ENCODE peak calls at places on chromosomes 2 and 18, in nine cellular contexts. One of them, this sample, is unnamed. For H3K36me3 and H3K27me3, the result is how much of the 10 kb centered on the place peaks cover.

GRCh38 chr18:43525149-43525548 is 247.9 kb upstream of the SYT4 start:
- DNase-seq in heart right ventricle: peak
- DNase-seq in upper lobe of right lung: no peak
- DNase-seq in astrocyte: no peak
- DNase-seq in Peyer's patch: no peak
- DNase-seq in CD8-positive, alpha-beta T cell: no peak
- DNase-seq in body of pancreas: peak
- DNase-seq in heart left ventricle: no peak
- DNase-seq in tibial nerve: no peak
- DNase-seq in this sample: no peak

GRCh38 chr2:212644195-212644837 is 105.7 kb upstream of the ERBB4 start:
- DNase-seq in heart right ventricle: no peak
- DNase-seq in upper lobe of right lung: no peak
- DNase-seq in astrocyte: no peak
- DNase-seq in Peyer's patch: no peak
- DNase-seq in CD8-positive, alpha-beta T cell: no peak
- DNase-seq in body of pancreas: no peak
- DNase-seq in heart left ventricle: no peak
- DNase-seq in tibial nerve: no peak
- DNase-seq in this sample: no peak

GRCh38 chr2:165239230-165239629 is at the start of gene SCN2A:
- DNase-seq in heart right ventricle: no peak
- DNase-seq in upper lobe of right lung: no peak
- DNase-seq in astrocyte: peak
- DNase-seq in Peyer's patch: no peak
- DNase-seq in CD8-positive, alpha-beta T cell: no peak
- DNase-seq in body of pancreas: no peak
- DNase-seq in heart left ventricle: no peak
- DNase-seq in tibial nerve: no peak
- DNase-seq in this sample: no peak

GRCh38 chr2:215693269-215693998 is 257.6 kb upstream of the FN1 start:
- DNase-seq in heart right ventricle: no peak
- DNase-seq in upper lobe of right lung: no peak
- DNase-seq in astrocyte: peak
- DNase-seq in Peyer's patch: no peak
- DNase-seq in CD8-positive, alpha-beta T cell: no peak
- DNase-seq in body of pancreas: no peak
- DNase-seq in heart left ventricle: no peak
- DNase-seq in tibial nerve: no peak
- DNase-seq in this sample: no peak

GRCh38 chr2:60707750-60708371 is 48.2 kb upstream of the PAPOLG start:
- DNase-seq in heart right ventricle: no peak
- DNase-seq in upper lobe of right lung: no peak
- DNase-seq in astrocyte: peak
- DNase-seq in Peyer's patch: no peak
- DNase-seq in CD8-positive, alpha-beta T cell: no peak
- DNase-seq in body of pancreas: no peak
- DNase-seq in heart left ventricle: no peak
- DNase-seq in tibial nerve: no peak
- DNase-seq in this sample: no peak

GRCh38 chr18:70280007-70280925 is 8.6 kb upstream of the SOCS6 start:
- DNase-seq in heart right ventricle: peak
- DNase-seq in upper lobe of right lung: no peak
- DNase-seq in astrocyte: no peak
- DNase-seq in Peyer's patch: no peak
- DNase-seq in CD8-positive, alpha-beta T cell: no peak
- DNase-seq in body of pancreas: peak
- DNase-seq in heart left ventricle: no peak
- DNase-seq in tibial nerve: no peak
- DNase-seq in this sample: no peak

GRCh38 chr2:181457741-181458425 is 697 bp downstream of the ITGA4 start:
- DNase-seq in heart right ventricle: peak
- DNase-seq in upper lobe of right lung: peak
- DNase-seq in astrocyte: peak
- DNase-seq in Peyer's patch: peak
- DNase-seq in CD8-positive, alpha-beta T cell: peak
- DNase-seq in body of pancreas: peak
- DNase-seq in heart left ventricle: peak
- DNase-seq in tibial nerve: peak
- DNase-seq in this sample: peak

GRCh38 chr2:75498907-75499306 is 61.8 kb downstream of the EVA1A start:
- DNase-seq in heart right ventricle: no peak
- DNase-seq in upper lobe of right lung: no peak
- DNase-seq in astrocyte: no peak
- DNase-seq in Peyer's patch: no peak
- DNase-seq in CD8-positive, alpha-beta T cell: no peak
- DNase-seq in body of pancreas: no peak
- DNase-seq in heart left ventricle: no peak
- DNase-seq in tibial nerve: no peak
- DNase-seq in this sample: no peak

GRCh38 chr2:204033601-204034495 is 97.3 kb downstream of the ICOS start:
- DNase-seq in heart right ventricle: no peak
- DNase-seq in upper lobe of right lung: no peak
- DNase-seq in astrocyte: no peak
- DNase-seq in Peyer's patch: no peak
- DNase-seq in CD8-positive, alpha-beta T cell: no peak
- DNase-seq in body of pancreas: no peak
- DNase-seq in heart left ventricle: no peak
- DNase-seq in tibial nerve: no peak
- DNase-seq in this sample: no peak

GRCh38 chr18:3649559-3650426 is 199.8 kb downstream of the TGIF1 start:
- DNase-seq in heart right ventricle: no peak
- DNase-seq in upper lobe of right lung: no peak
- DNase-seq in astrocyte: peak
- DNase-seq in Peyer's patch: no peak
- DNase-seq in CD8-positive, alpha-beta T cell: no peak
- DNase-seq in body of pancreas: no peak
- DNase-seq in heart left ventricle: no peak
- DNase-seq in tibial nerve: peak
- DNase-seq in this sample: no peak

GRCh38 chr18:52465391-52465790 is 125.4 kb downstream of the DCC start:
- DNase-seq in heart right ventricle: no peak
- DNase-seq in upper lobe of right lung: no peak
- DNase-seq in astrocyte: no peak
- DNase-seq in Peyer's patch: no peak
- DNase-seq in CD8-positive, alpha-beta T cell: no peak
- DNase-seq in body of pancreas: no peak
- DNase-seq in heart left ventricle: no peak
- DNase-seq in tibial nerve: no peak
- DNase-seq in this sample: no peak

GRCh38 chr2:168705534-168706470 is 96.6 kb upstream of the NOSTRIN start:
- DNase-seq in heart right ventricle: no peak
- DNase-seq in upper lobe of right lung: no peak
- DNase-seq in astrocyte: no peak
- DNase-seq in Peyer's patch: no peak
- DNase-seq in CD8-positive, alpha-beta T cell: no peak
- DNase-seq in body of pancreas: no peak
- DNase-seq in heart left ventricle: no peak
- DNase-seq in tibial nerve: no peak
- DNase-seq in this sample: no peak

GRCh38 chr18:8615397-8616025 is 6.3 kb downstream of the RAB12 start:
- DNase-seq in heart right ventricle: peak
- DNase-seq in upper lobe of right lung: no peak
- DNase-seq in astrocyte: peak
- DNase-seq in Peyer's patch: no peak
- DNase-seq in CD8-positive, alpha-beta T cell: no peak
- DNase-seq in body of pancreas: no peak
- DNase-seq in heart left ventricle: no peak
- DNase-seq in tibial nerve: no peak
- DNase-seq in this sample: no peak

GRCh38 chr2:178392215-178392614 is 58.8 kb downstream of the PRKRA start:
- DNase-seq in heart right ventricle: no peak
- DNase-seq in upper lobe of right lung: no peak
- DNase-seq in astrocyte: peak
- DNase-seq in Peyer's patch: no peak
- DNase-seq in CD8-positive, alpha-beta T cell: no peak
- DNase-seq in body of pancreas: no peak
- DNase-seq in heart left ventricle: no peak
- DNase-seq in tibial nerve: no peak
- DNase-seq in this sample: no peak

GRCh38 chr2:118643286-118643685 is 204.2 kb downstream of the EN1 start:
- DNase-seq in heart right ventricle: no peak
- DNase-seq in upper lobe of right lung: no peak
- DNase-seq in astrocyte: peak
- DNase-seq in Peyer's patch: no peak
- DNase-seq in CD8-positive, alpha-beta T cell: no peak
- DNase-seq in body of pancreas: no peak
- DNase-seq in heart left ventricle: no peak
- DNase-seq in tibial nerve: no peak
- DNase-seq in this sample: no peak

GRCh38 chr2:70922591-70923234 is 13.0 kb upstream of the ATP6V1B1 start:
- DNase-seq in heart right ventricle: no peak
- DNase-seq in upper lobe of right lung: no peak
- DNase-seq in astrocyte: no peak
- DNase-seq in Peyer's patch: peak
- DNase-seq in CD8-positive, alpha-beta T cell: no peak
- DNase-seq in body of pancreas: no peak
- DNase-seq in heart left ventricle: no peak
- DNase-seq in tibial nerve: peak
- DNase-seq in this sample: peak

GRCh38 chr2:70926042-70926441 is 9.7 kb upstream of the ATP6V1B1 start:
- DNase-seq in heart right ventricle: no peak
- DNase-seq in upper lobe of right lung: no peak
- DNase-seq in astrocyte: no peak
- DNase-seq in Peyer's patch: peak
- DNase-seq in CD8-positive, alpha-beta T cell: no peak
- DNase-seq in body of pancreas: peak
- DNase-seq in heart left ventricle: no peak
- DNase-seq in tibial nerve: no peak
- DNase-seq in this sample: no peak

GRCh38 chr2:70921839-70922590 is 13.7 kb upstream of the ATP6V1B1 start:
- DNase-seq in heart right ventricle: no peak
- DNase-seq in upper lobe of right lung: no peak
- DNase-seq in astrocyte: peak
- DNase-seq in Peyer's patch: peak
- DNase-seq in CD8-positive, alpha-beta T cell: no peak
- DNase-seq in body of pancreas: no peak
- DNase-seq in heart left ventricle: no peak
- DNase-seq in tibial nerve: no peak
- DNase-seq in this sample: no peak

GRCh38 chr2:70921031-70921430 is 14.7 kb upstream of the ATP6V1B1 start:
- DNase-seq in heart right ventricle: no peak
- DNase-seq in upper lobe of right lung: no peak
- DNase-seq in astrocyte: no peak
- DNase-seq in Peyer's patch: peak
- DNase-seq in CD8-positive, alpha-beta T cell: no peak
- DNase-seq in body of pancreas: no peak
- DNase-seq in heart left ventricle: no peak
- DNase-seq in tibial nerve: no peak
- DNase-seq in this sample: no peak

DNA sequence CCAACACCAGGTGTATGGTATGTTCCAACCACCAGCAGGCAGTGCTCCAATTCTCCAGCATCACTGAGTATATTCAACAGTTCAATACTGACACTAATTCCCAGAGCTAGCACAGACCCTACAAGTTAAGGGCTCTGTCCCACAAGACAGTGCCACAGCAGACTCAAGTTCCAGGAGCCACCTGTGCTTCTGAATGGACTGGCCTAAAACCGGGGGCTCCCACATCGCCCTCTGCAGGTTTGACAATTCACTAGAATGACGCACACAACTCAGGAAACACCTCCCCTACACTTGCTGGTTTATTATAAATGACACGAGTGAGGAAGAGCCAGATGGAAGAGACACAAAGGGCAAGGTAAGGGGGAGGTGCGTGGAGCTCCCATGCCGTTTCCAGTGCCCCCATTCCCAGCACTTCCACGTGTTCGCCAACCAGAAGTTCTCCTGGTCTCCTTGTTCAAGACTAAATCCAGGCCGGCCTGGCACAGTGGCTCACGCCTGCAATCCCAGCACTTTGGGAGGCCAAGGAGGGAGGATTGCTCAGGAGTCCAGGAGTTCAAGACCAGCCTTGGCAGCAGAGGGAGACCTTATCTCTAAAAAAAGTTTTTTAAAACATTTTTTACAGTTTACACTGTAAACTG is 12.2 kb upstream of the ATP6V1B1 start:
- DNase-seq in heart right ventricle: no peak
- DNase-seq in upper lobe of right lung: no peak
- DNase-seq in astrocyte: no peak
- DNase-seq in Peyer's patch: peak
- DNase-seq in CD8-positive, alpha-beta T cell: no peak
- DNase-seq in body of pancreas: no peak
- DNase-seq in heart left ventricle: no peak
- DNase-seq in tibial nerve: peak
- DNase-seq in this sample: no peak
- TF ChIP-seq CTCF in heart right ventricle: no peak
- TF ChIP-seq CTCF in upper lobe of right lung: peak
- TF ChIP-seq CTCF in astrocyte: no peak
- TF ChIP-seq CTCF in Peyer's patch: no peak
- TF ChIP-seq CTCF in CD8-positive, alpha-beta T cell: no peak
- TF ChIP-seq CTCF in body of pancreas: no peak
- TF ChIP-seq CTCF in heart left ventricle: no peak
- TF ChIP-seq CTCF in tibial nerve: no peak
- TF ChIP-seq CTCF in this sample: no peak

GRCh38 chr2:150480971-150481830 is 6.3 kb downstream of the RND3 start:
- DNase-seq in heart right ventricle: no peak
- DNase-seq in upper lobe of right lung: no peak
- DNase-seq in astrocyte: no peak
- DNase-seq in Peyer's patch: no peak
- DNase-seq in CD8-positive, alpha-beta T cell: no peak
- DNase-seq in body of pancreas: no peak
- DNase-seq in heart left ventricle: no peak
- DNase-seq in tibial nerve: no peak
- DNase-seq in this sample: no peak
- H3K36me3 ChIP-seq in heart right ventricle: under half
- H3K36me3 ChIP-seq in upper lobe of right lung: under half
- H3K36me3 ChIP-seq in astrocyte: under half
- H3K36me3 ChIP-seq in Peyer's patch: under half
- H3K36me3 ChIP-seq in CD8-positive, alpha-beta T cell: under half
- H3K36me3 ChIP-seq in body of pancreas: under half
- H3K36me3 ChIP-seq in heart left ventricle: under half
- H3K36me3 ChIP-seq in tibial nerve: under half
- H3K36me3 ChIP-seq in this sample: under half

GRCh38 chr2:94995516-94995915 is 30.0 kb upstream of the MAL start:
- DNase-seq in heart right ventricle: no peak
- DNase-seq in upper lobe of right lung: no peak
- DNase-seq in astrocyte: no peak
- DNase-seq in Peyer's patch: peak
- DNase-seq in CD8-positive, alpha-beta T cell: no peak
- DNase-seq in body of pancreas: no peak
- DNase-seq in heart left ventricle: no peak
- DNase-seq in tibial nerve: no peak
- DNase-seq in this sample: peak
- H3K27me3 ChIP-seq in heart right ventricle: under half
- H3K27me3 ChIP-seq in upper lobe of right lung: under half
- H3K27me3 ChIP-seq in astrocyte: under half
- H3K27me3 ChIP-seq in Peyer's patch: under half
- H3K27me3 ChIP-seq in CD8-positive, alpha-beta T cell: under half
- H3K27me3 ChIP-seq in body of pancreas: under half
- H3K27me3 ChIP-seq in heart left ventricle: under half
- H3K27me3 ChIP-seq in tibial nerve: under half
- H3K27me3 ChIP-seq in this sample: under half

DNA sequence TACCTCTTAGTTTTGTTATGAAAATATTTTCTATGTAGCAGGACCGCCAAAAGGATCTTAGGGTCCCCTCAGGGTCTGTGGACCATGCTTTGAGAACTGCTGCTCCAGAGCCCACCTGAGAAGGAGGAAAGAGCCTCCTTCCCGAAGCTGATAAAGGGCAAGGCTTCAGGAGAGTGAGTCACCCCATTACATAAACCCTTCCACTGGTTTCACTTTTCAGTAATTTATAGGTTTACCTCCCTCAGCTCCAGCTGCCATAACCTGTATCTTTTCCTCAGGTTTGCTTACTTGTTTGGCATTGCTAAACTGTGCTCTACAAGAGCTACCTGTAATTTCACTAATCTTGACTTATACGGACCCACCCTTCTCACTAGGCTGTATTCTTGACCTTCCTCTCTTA is 6.6 kb downstream of the TTLL4 start:
- DNase-seq in heart right ventricle: no peak
- DNase-seq in upper lobe of right lung: no peak
- DNase-seq in astrocyte: peak
- DNase-seq in Peyer's patch: no peak
- DNase-seq in CD8-positive, alpha-beta T cell: no peak
- DNase-seq in body of pancreas: no peak
- DNase-seq in heart left ventricle: no peak
- DNase-seq in tibial nerve: no peak
- DNase-seq in this sample: no peak
- TF ChIP-seq CTCF in heart right ventricle: no peak
- TF ChIP-seq CTCF in upper lobe of right lung: no peak
- TF ChIP-seq CTCF in astrocyte: no peak
- TF ChIP-seq CTCF in Peyer's patch: no peak
- TF ChIP-seq CTCF in CD8-positive, alpha-beta T cell: no peak
- TF ChIP-seq CTCF in body of pancreas: no peak
- TF ChIP-seq CTCF in heart left ventricle: no peak
- TF ChIP-seq CTCF in tibial nerve: no peak
- TF ChIP-seq CTCF in this sample: no peak

This sample was measured in left lung.